ENCODE peak calls at places on chromosome 4, in seven cellular contexts. T is H9, U is B cell, F is ovary, L is lower leg skin, R is mammary epithelial cell, G is transverse colon. A is an unnamed sample.
A peak's percentile ranks its signal among the peaks of the same experiment; 100 is the strongest.

GRCh38 chr4:113406723-113407016 is 354.9 kb downstream of the CAMK2D start:
- DNase-seq in T (no peak), U (no peak), F (no peak), L (no peak), R (peak; percentile 42), G (no peak), A (no peak)

GRCh38 chr4:9146967-9147366 is 23.2 kb upstream of the FAM90A26 start:
- DNase-seq in T (no peak), U (no peak), F (no peak), L (no peak), R (no peak), G (no peak), A (no peak)

GRCh38 chr4:87697272-87697671 is 47.2 kb downstream of the DMP1 start:
- DNase-seq in T (no peak), U (no peak), F (no peak), L (no peak), R (peak; percentile 51), G (no peak), A (no peak)

GRCh38 chr4:67928547-67928946 is 34.7 kb downstream of the TMPRSS11A start:
- DNase-seq in T (no peak), U (no peak), F (no peak), L (no peak), R (peak; percentile 74), G (no peak), A (no peak)

GRCh38 chr4:6105311-6105911 is 87.2 kb upstream of the C4orf50 start:
- DNase-seq in T (peak; percentile 61), U (no peak), F (no peak), L (peak; percentile 68), R (no peak), G (no peak), A (peak; percentile 22)

GRCh38 chr4:102518703-102519131 is 17.6 kb downstream of the NFKB1 start:
- DNase-seq in T (no peak), U (no peak), F (no peak), L (no peak), R (no peak), G (no peak), A (no peak)

GRCh38 chr4:4430492-4431195 is 43.7 kb downstream of the NSG1 start:
- DNase-seq in T (peak; percentile 74), U (no peak), F (no peak), L (no peak), R (peak; percentile 74), G (no peak), A (no peak)

GRCh38 chr4:159281781-159282180 is 178.9 kb downstream of the RAPGEF2 start:
- DNase-seq in T (no peak), U (no peak), F (no peak), L (no peak), R (peak; percentile 32), G (no peak), A (no peak)

GRCh38 chr4:56958111-56958517 is 19.3 kb downstream of the NOA1 start:
- DNase-seq in T (no peak), U (no peak), F (peak; percentile 72), L (peak; percentile 97), R (peak; percentile 83), G (peak; percentile 68), A (peak; percentile 89)

GRCh38 chr4:86928400-86929255 is 6.2 kb upstream of the AFF1 start:
- DNase-seq in T (peak; percentile 11), U (no peak), F (no peak), L (peak; percentile 48), R (no peak), G (no peak), A (no peak)

GRCh38 chr4:16894406-16894805 is 4.0 kb downstream of the LDB2 start:
- DNase-seq in T (no peak), U (no peak), F (no peak), L (no peak), R (no peak), G (no peak), A (no peak)

GRCh38 chr4:17385403-17385802 is 126.5 kb downstream of the QDPR start:
- DNase-seq in T (no peak), U (no peak), F (no peak), L (no peak), R (peak; percentile 9), G (no peak), A (no peak)

GRCh38 chr4:109164011-109164410 is 138.4 kb downstream of the COL25A1 start:
- DNase-seq in T (no peak), U (no peak), F (no peak), L (no peak), R (no peak), G (no peak), A (no peak)

GRCh38 chr4:170229021-170229420 is 139.3 kb upstream of the AADAT start:
- DNase-seq in T (no peak), U (no peak), F (no peak), L (no peak), R (peak; percentile 73), G (no peak), A (no peak)

GRCh38 chr4:164772076-164772475 is 18.1 kb downstream of the SMIM31 start:
- DNase-seq in T (peak; percentile 28), U (no peak), F (no peak), L (no peak), R (no peak), G (no peak), A (no peak)

GRCh38 chr4:164765096-164765495 is 11.2 kb downstream of the SMIM31 start:
- DNase-seq in T (no peak), U (no peak), F (no peak), L (no peak), R (no peak), G (no peak), A (no peak)

GRCh38 chr4:164770051-164770724 is 16.3 kb downstream of the SMIM31 start:
- DNase-seq in T (no peak), U (no peak), F (no peak), L (no peak), R (no peak), G (no peak), A (no peak)

GRCh38 chr4:164771088-164771487 is 17.2 kb downstream of the SMIM31 start:
- DNase-seq in T (no peak), U (no peak), F (no peak), L (no peak), R (no peak), G (no peak), A (no peak)

DNA sequence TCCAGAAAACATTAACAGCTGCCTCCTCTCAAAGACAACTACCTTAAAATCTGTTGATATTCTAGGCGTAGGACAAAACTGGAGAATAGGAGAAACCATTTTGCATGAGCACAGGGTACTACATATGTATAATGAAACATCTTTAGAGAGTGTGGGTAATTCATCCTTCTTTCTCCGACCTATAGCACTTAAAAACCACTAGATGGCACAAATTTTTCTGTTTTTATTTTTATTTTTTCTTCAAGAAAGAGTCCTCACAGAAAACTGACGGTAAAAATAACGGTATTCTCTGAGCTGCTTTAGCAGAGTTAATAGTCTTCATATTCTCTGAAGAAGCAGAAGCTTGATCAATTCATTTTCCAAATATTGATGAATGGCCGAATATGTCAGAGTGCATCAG is 14.6 kb downstream of the SMIM31 start:
- DNase-seq in T (no peak), U (no peak), F (no peak), L (no peak), R (no peak), G (no peak), A (no peak)
- TF ChIP-seq CTCF in T (peak; percentile 76), U (peak; percentile 18), F (no peak), L (no peak), R (peak; percentile 35), G (no peak), A (no peak)

DNA sequence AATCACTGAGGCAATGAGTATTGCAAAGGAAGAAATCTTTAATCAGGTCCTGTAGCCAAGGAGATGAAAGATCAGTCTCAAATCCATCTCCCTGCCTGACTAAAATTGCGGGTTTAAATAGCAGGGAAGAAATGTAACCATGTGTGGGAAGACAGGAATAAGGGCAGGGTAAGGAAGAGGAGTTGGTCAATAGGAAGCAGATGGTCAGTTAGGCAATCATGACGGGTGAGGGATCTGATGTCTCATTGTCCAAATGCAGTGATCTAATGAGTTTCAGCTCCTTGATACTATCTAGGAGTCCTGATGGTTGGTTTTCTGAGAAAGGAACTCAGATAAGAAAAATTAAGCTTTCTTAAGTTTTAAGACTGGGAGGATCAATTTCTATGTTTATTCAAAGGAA is 200.8 kb downstream of the SPATA18 start:
- DNase-seq in T (no peak), U (no peak), F (no peak), L (no peak), R (no peak), G (no peak), A (no peak)
- TF ChIP-seq CTCF in T (no peak), U (no peak), F (no peak), L (no peak), R (no peak), G (no peak), A (no peak)

DNA sequence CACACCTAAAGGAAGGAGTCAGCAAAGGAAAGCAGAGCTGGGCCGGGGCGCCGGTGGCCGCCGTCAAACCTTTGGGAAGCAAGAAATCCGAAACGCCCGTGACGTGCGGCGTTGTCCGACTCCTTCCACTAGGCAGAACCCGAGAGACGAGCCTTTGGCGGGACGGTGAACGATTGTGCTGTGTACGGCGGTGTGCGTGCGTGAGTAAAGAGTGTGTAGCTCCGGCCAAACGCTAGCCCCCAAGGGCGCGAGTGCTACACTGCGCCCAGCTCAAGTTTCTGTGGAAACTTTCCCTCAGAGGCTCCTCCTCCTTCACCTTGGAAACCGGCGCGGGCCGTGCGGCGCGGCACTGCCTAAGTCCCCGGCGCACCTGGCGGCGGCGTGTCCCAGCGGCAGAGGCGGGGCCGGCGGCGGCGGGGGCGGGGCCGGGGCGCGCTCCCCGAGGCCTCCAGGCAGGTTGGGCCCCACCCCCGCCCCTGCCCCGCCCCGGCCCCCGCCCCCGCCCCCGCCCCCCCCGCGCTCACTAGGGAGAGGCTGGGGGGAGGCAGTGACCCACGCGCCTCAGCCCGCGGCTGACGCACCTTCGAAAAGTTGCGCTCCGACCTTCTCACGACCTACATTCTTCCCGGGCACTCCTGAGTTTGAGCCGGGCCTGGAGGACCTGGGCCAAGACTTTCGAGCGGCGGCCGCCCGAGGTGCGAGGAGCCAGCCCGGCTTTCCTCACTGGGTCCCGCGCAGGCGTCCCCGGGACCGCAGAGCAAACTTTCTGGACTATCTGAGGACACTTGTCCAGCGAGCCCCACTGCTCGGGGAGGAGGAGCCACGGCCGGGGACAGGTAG is at the start of gene FHIP1A:
- DNase-seq in T (peak; percentile 94), U (peak; percentile 64), F (peak; percentile 85), L (peak; percentile 95), R (peak; percentile 95), G (peak; percentile 93), A (peak; percentile 45)
- TF ChIP-seq CTCF in T (peak; percentile 11), U (no peak), F (no peak), L (no peak), R (no peak), G (no peak), A (no peak)

DNA sequence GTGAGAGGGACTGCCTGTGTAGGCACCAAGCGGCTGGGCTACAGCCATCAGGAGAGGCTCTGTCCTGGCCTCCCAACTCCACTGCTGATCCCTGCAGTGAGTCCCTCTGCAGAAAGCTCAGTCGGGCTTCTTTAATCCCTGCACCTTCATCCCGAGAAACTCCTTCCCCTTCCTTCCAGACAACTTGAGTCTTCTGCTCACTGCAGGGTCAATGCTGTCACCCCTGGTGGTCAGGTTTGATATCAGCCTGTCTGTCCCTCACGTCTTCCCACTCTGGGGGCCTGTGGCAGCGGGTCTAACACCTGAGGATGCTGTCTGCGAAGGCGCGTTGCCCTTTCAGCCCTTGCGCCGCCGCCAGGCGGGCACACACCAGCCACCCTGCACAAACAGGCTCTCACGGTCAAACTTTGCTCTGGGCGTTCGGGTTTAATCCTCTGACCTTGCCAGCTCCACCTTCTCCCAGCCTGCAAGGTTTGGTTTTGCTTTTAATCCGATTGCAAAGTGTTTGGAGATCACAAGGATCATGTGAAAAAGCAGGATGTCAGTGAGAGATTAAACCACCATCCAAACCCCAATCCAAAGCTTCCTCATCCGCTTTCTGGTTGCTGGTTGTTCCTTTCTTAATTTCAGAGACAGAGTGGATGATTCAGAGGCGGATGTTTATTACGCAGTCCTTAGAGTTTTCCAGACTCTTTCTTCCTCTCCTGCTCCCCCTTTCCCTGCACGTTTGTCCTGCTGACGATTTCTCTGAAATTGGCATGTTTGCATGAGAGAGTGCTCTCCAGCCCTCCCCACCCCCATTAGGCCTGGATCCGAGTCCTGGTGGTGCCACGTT is 74.8 kb upstream of the SLC34A2 start:
- DNase-seq in T (peak; percentile 54), U (no peak), F (no peak), L (no peak), R (no peak), G (no peak), A (no peak)
- TF ChIP-seq CTCF in T (peak; percentile 32), U (no peak), F (no peak), L (no peak), R (no peak), G (no peak), A (no peak)

A was measured in CD14-positive monocyte.